ENCODE peak calls at places on chromosome 7, in six cellular contexts. One of them, this sample, is unnamed.

GRCh38 chr7:2225830-2226229 is 6.9 kb downstream of the MAD1L1 start:
- DNase-seq in fibroblast of lung: no peak
- DNase-seq in fibroblast of the aortic adventitia: no peak
- DNase-seq in GM04503: no peak
- DNase-seq in dermis blood vessel endothelial cell: no peak
- DNase-seq in stimulated activated CD4-positive, alpha-beta T cell treated with anti-CD3 and anti-CD28 coated beads, Interleukin-15, amount 100 ng/mL, for 48 hours: no peak
- DNase-seq in this sample: no peak

GRCh38 chr7:143147070-143147469 is 15.2 kb downstream of the PIP start:
- DNase-seq in fibroblast of the aortic adventitia: peak
- DNase-seq in GM04503: no peak
- DNase-seq in stimulated activated CD4-positive, alpha-beta T cell treated with anti-CD3 and anti-CD28 coated beads, Interleukin-15, amount 100 ng/mL, for 48 hours: no peak
- DNase-seq in fibroblast of lung: no peak
- DNase-seq in dermis blood vessel endothelial cell: no peak
- DNase-seq in this sample: no peak

GRCh38 chr7:151940048-151940845 is 16.0 kb upstream of the GALNTL5 start:
- DNase-seq in fibroblast of lung: peak
- DNase-seq in dermis blood vessel endothelial cell: no peak
- DNase-seq in GM04503: peak
- DNase-seq in stimulated activated CD4-positive, alpha-beta T cell treated with anti-CD3 and anti-CD28 coated beads, Interleukin-15, amount 100 ng/mL, for 48 hours: no peak
- DNase-seq in fibroblast of the aortic adventitia: peak
- DNase-seq in this sample: no peak

GRCh38 chr7:143279186-143280098 is 5.3 kb upstream of the TMEM139 start:
- DNase-seq in fibroblast of lung: peak
- DNase-seq in dermis blood vessel endothelial cell: peak
- DNase-seq in fibroblast of the aortic adventitia: peak
- DNase-seq in GM04503: peak
- DNase-seq in stimulated activated CD4-positive, alpha-beta T cell treated with anti-CD3 and anti-CD28 coated beads, Interleukin-15, amount 100 ng/mL, for 48 hours: no peak
- DNase-seq in this sample: no peak

GRCh38 chr7:94060772-94061171 is 56.6 kb upstream of the BET1 start:
- DNase-seq in fibroblast of lung: peak
- DNase-seq in stimulated activated CD4-positive, alpha-beta T cell treated with anti-CD3 and anti-CD28 coated beads, Interleukin-15, amount 100 ng/mL, for 48 hours: no peak
- DNase-seq in GM04503: no peak
- DNase-seq in fibroblast of the aortic adventitia: no peak
- DNase-seq in dermis blood vessel endothelial cell: no peak
- DNase-seq in this sample: no peak

GRCh38 chr7:13091974-13092707 is 404.7 kb downstream of the ARL4A start:
- DNase-seq in fibroblast of the aortic adventitia: peak
- DNase-seq in fibroblast of lung: no peak
- DNase-seq in stimulated activated CD4-positive, alpha-beta T cell treated with anti-CD3 and anti-CD28 coated beads, Interleukin-15, amount 100 ng/mL, for 48 hours: no peak
- DNase-seq in GM04503: no peak
- DNase-seq in dermis blood vessel endothelial cell: no peak
- DNase-seq in this sample: no peak

GRCh38 chr7:123557016-123557630 is 495 bp downstream of the NDUFA5 start:
- DNase-seq in stimulated activated CD4-positive, alpha-beta T cell treated with anti-CD3 and anti-CD28 coated beads, Interleukin-15, amount 100 ng/mL, for 48 hours: no peak
- DNase-seq in dermis blood vessel endothelial cell: peak
- DNase-seq in fibroblast of the aortic adventitia: no peak
- DNase-seq in fibroblast of lung: peak
- DNase-seq in GM04503: peak
- DNase-seq in this sample: no peak

GRCh38 chr7:4712371-4713182 is 30.5 kb downstream of the FOXK1 start:
- DNase-seq in GM04503: no peak
- DNase-seq in fibroblast of lung: peak
- DNase-seq in fibroblast of the aortic adventitia: no peak
- DNase-seq in stimulated activated CD4-positive, alpha-beta T cell treated with anti-CD3 and anti-CD28 coated beads, Interleukin-15, amount 100 ng/mL, for 48 hours: no peak
- DNase-seq in dermis blood vessel endothelial cell: peak
- DNase-seq in this sample: no peak

GRCh38 chr7:111364413-111364812 is 197.9 kb downstream of the IMMP2L start:
- DNase-seq in stimulated activated CD4-positive, alpha-beta T cell treated with anti-CD3 and anti-CD28 coated beads, Interleukin-15, amount 100 ng/mL, for 48 hours: no peak
- DNase-seq in fibroblast of the aortic adventitia: peak
- DNase-seq in dermis blood vessel endothelial cell: no peak
- DNase-seq in GM04503: no peak
- DNase-seq in fibroblast of lung: peak
- DNase-seq in this sample: no peak

GRCh38 chr7:37182011-37182478 is 266.6 kb downstream of the ELMO1 start:
- DNase-seq in GM04503: peak
- DNase-seq in fibroblast of the aortic adventitia: peak
- DNase-seq in dermis blood vessel endothelial cell: peak
- DNase-seq in fibroblast of lung: peak
- DNase-seq in stimulated activated CD4-positive, alpha-beta T cell treated with anti-CD3 and anti-CD28 coated beads, Interleukin-15, amount 100 ng/mL, for 48 hours: peak
- DNase-seq in this sample: peak

GRCh38 chr7:121113288-121113687 is 124.8 kb downstream of the CPED1 start:
- DNase-seq in stimulated activated CD4-positive, alpha-beta T cell treated with anti-CD3 and anti-CD28 coated beads, Interleukin-15, amount 100 ng/mL, for 48 hours: no peak
- DNase-seq in fibroblast of lung: peak
- DNase-seq in GM04503: peak
- DNase-seq in dermis blood vessel endothelial cell: no peak
- DNase-seq in fibroblast of the aortic adventitia: no peak
- DNase-seq in this sample: no peak

GRCh38 chr7:362416-363096 is 72.6 kb downstream of the FOXL3 start:
- DNase-seq in fibroblast of lung: no peak
- DNase-seq in fibroblast of the aortic adventitia: peak
- DNase-seq in dermis blood vessel endothelial cell: peak
- DNase-seq in stimulated activated CD4-positive, alpha-beta T cell treated with anti-CD3 and anti-CD28 coated beads, Interleukin-15, amount 100 ng/mL, for 48 hours: no peak
- DNase-seq in GM04503: no peak
- DNase-seq in this sample: peak

GRCh38 chr7:93036807-93037206 is 81.0 kb downstream of the SAMD9 start:
- DNase-seq in GM04503: no peak
- DNase-seq in dermis blood vessel endothelial cell: no peak
- DNase-seq in fibroblast of lung: no peak
- DNase-seq in fibroblast of the aortic adventitia: no peak
- DNase-seq in stimulated activated CD4-positive, alpha-beta T cell treated with anti-CD3 and anti-CD28 coated beads, Interleukin-15, amount 100 ng/mL, for 48 hours: peak
- DNase-seq in this sample: no peak

GRCh38 chr7:44063547-44063893 is 1.8 kb downstream of the PGAM2 start:
- DNase-seq in fibroblast of the aortic adventitia: no peak
- DNase-seq in fibroblast of lung: no peak
- DNase-seq in GM04503: no peak
- DNase-seq in stimulated activated CD4-positive, alpha-beta T cell treated with anti-CD3 and anti-CD28 coated beads, Interleukin-15, amount 100 ng/mL, for 48 hours: no peak
- DNase-seq in dermis blood vessel endothelial cell: no peak
- DNase-seq in this sample: no peak

GRCh38 chr7:158314394-158314793 is 273.2 kb downstream of the PTPRN2 start:
- DNase-seq in fibroblast of lung: no peak
- DNase-seq in fibroblast of the aortic adventitia: no peak
- DNase-seq in GM04503: no peak
- DNase-seq in stimulated activated CD4-positive, alpha-beta T cell treated with anti-CD3 and anti-CD28 coated beads, Interleukin-15, amount 100 ng/mL, for 48 hours: no peak
- DNase-seq in dermis blood vessel endothelial cell: no peak
- DNase-seq in this sample: no peak

GRCh38 chr7:157661611-157661975 is 324.8 kb downstream of the DNAJB6 start:
- DNase-seq in dermis blood vessel endothelial cell: no peak
- DNase-seq in GM04503: no peak
- DNase-seq in fibroblast of lung: no peak
- DNase-seq in fibroblast of the aortic adventitia: no peak
- DNase-seq in stimulated activated CD4-positive, alpha-beta T cell treated with anti-CD3 and anti-CD28 coated beads, Interleukin-15, amount 100 ng/mL, for 48 hours: no peak
- DNase-seq in this sample: no peak

GRCh38 chr7:256981-257646 is 32.9 kb upstream of the FOXL3 start:
- DNase-seq in fibroblast of lung: no peak
- DNase-seq in dermis blood vessel endothelial cell: no peak
- DNase-seq in stimulated activated CD4-positive, alpha-beta T cell treated with anti-CD3 and anti-CD28 coated beads, Interleukin-15, amount 100 ng/mL, for 48 hours: no peak
- DNase-seq in fibroblast of the aortic adventitia: no peak
- DNase-seq in GM04503: no peak
- DNase-seq in this sample: peak

GRCh38 chr7:97187067-97187466 is 69.6 kb downstream of the SDHAF3 start:
- DNase-seq in GM04503: peak
- DNase-seq in stimulated activated CD4-positive, alpha-beta T cell treated with anti-CD3 and anti-CD28 coated beads, Interleukin-15, amount 100 ng/mL, for 48 hours: no peak
- DNase-seq in fibroblast of the aortic adventitia: peak
- DNase-seq in fibroblast of lung: peak
- DNase-seq in dermis blood vessel endothelial cell: no peak
- DNase-seq in this sample: no peak

GRCh38 chr7:91784469-91784868 is 96.0 kb downstream of the MTERF1 start:
- DNase-seq in stimulated activated CD4-positive, alpha-beta T cell treated with anti-CD3 and anti-CD28 coated beads, Interleukin-15, amount 100 ng/mL, for 48 hours: no peak
- DNase-seq in fibroblast of the aortic adventitia: peak
- DNase-seq in fibroblast of lung: peak
- DNase-seq in GM04503: peak
- DNase-seq in dermis blood vessel endothelial cell: peak
- DNase-seq in this sample: no peak

GRCh38 chr7:66176914-66177313 is 28.2 kb upstream of the TPST1 start:
- DNase-seq in dermis blood vessel endothelial cell: no peak
- DNase-seq in stimulated activated CD4-positive, alpha-beta T cell treated with anti-CD3 and anti-CD28 coated beads, Interleukin-15, amount 100 ng/mL, for 48 hours: no peak
- DNase-seq in fibroblast of lung: no peak
- DNase-seq in GM04503: no peak
- DNase-seq in fibroblast of the aortic adventitia: peak
- DNase-seq in this sample: no peak

GRCh38 chr7:151867912-151868804 is 8.8 kb downstream of the PRKAG2 start:
- DNase-seq in GM04503: no peak
- DNase-seq in dermis blood vessel endothelial cell: no peak
- DNase-seq in stimulated activated CD4-positive, alpha-beta T cell treated with anti-CD3 and anti-CD28 coated beads, Interleukin-15, amount 100 ng/mL, for 48 hours: no peak
- DNase-seq in fibroblast of lung: no peak
- DNase-seq in fibroblast of the aortic adventitia: no peak
- DNase-seq in this sample: peak

GRCh38 chr7:91918356-91918755 is 22.3 kb upstream of the AKAP9 start:
- DNase-seq in stimulated activated CD4-positive, alpha-beta T cell treated with anti-CD3 and anti-CD28 coated beads, Interleukin-15, amount 100 ng/mL, for 48 hours: no peak
- DNase-seq in fibroblast of the aortic adventitia: no peak
- DNase-seq in dermis blood vessel endothelial cell: no peak
- DNase-seq in GM04503: no peak
- DNase-seq in fibroblast of lung: no peak
- DNase-seq in this sample: no peak

GRCh38 chr7:151146761-151147160 is 20.7 kb downstream of the GBX1 start:
- DNase-seq in fibroblast of the aortic adventitia: no peak
- DNase-seq in dermis blood vessel endothelial cell: no peak
- DNase-seq in GM04503: no peak
- DNase-seq in fibroblast of lung: no peak
- DNase-seq in stimulated activated CD4-positive, alpha-beta T cell treated with anti-CD3 and anti-CD28 coated beads, Interleukin-15, amount 100 ng/mL, for 48 hours: no peak
- DNase-seq in this sample: no peak

GRCh38 chr7:134829381-134829986 is 50.0 kb downstream of the CALD1 start:
- DNase-seq in GM04503: no peak
- DNase-seq in stimulated activated CD4-positive, alpha-beta T cell treated with anti-CD3 and anti-CD28 coated beads, Interleukin-15, amount 100 ng/mL, for 48 hours: no peak
- DNase-seq in dermis blood vessel endothelial cell: no peak
- DNase-seq in fibroblast of the aortic adventitia: no peak
- DNase-seq in fibroblast of lung: peak
- DNase-seq in this sample: no peak

GRCh38 chr7:106772655-106773108 is 92.4 kb upstream of the PIK3CG start:
- DNase-seq in GM04503: no peak
- DNase-seq in dermis blood vessel endothelial cell: peak
- DNase-seq in fibroblast of the aortic adventitia: peak
- DNase-seq in fibroblast of lung: peak
- DNase-seq in stimulated activated CD4-positive, alpha-beta T cell treated with anti-CD3 and anti-CD28 coated beads, Interleukin-15, amount 100 ng/mL, for 48 hours: no peak
- DNase-seq in this sample: no peak

GRCh38 chr7:154096-154835 is 38.1 kb upstream of the FAM20C start:
- DNase-seq in fibroblast of lung: no peak
- DNase-seq in dermis blood vessel endothelial cell: no peak
- DNase-seq in fibroblast of the aortic adventitia: no peak
- DNase-seq in stimulated activated CD4-positive, alpha-beta T cell treated with anti-CD3 and anti-CD28 coated beads, Interleukin-15, amount 100 ng/mL, for 48 hours: no peak
- DNase-seq in GM04503: no peak
- DNase-seq in this sample: peak

GRCh38 chr7:157318015-157318706 is 18.6 kb upstream of the DNAJB6 start:
- DNase-seq in fibroblast of lung: peak
- DNase-seq in fibroblast of the aortic adventitia: peak
- DNase-seq in GM04503: no peak
- DNase-seq in stimulated activated CD4-positive, alpha-beta T cell treated with anti-CD3 and anti-CD28 coated beads, Interleukin-15, amount 100 ng/mL, for 48 hours: peak
- DNase-seq in dermis blood vessel endothelial cell: peak
- DNase-seq in this sample: no peak

GRCh38 chr7:27187702-27188665 is 3.0 kb upstream of the HOXA11 start:
- DNase-seq in fibroblast of lung: no peak
- DNase-seq in fibroblast of the aortic adventitia: no peak
- DNase-seq in dermis blood vessel endothelial cell: no peak
- DNase-seq in stimulated activated CD4-positive, alpha-beta T cell treated with anti-CD3 and anti-CD28 coated beads, Interleukin-15, amount 100 ng/mL, for 48 hours: no peak
- DNase-seq in GM04503: no peak
- DNase-seq in this sample: no peak

GRCh38 chr7:127769696-127770400 is 117.9 kb downstream of the SND1 start:
- DNase-seq in fibroblast of lung: peak
- DNase-seq in GM04503: no peak
- DNase-seq in dermis blood vessel endothelial cell: peak
- DNase-seq in stimulated activated CD4-positive, alpha-beta T cell treated with anti-CD3 and anti-CD28 coated beads, Interleukin-15, amount 100 ng/mL, for 48 hours: no peak
- DNase-seq in fibroblast of the aortic adventitia: peak
- DNase-seq in this sample: no peak

GRCh38 chr7:36153571-36154097 is 580 bp downstream of the EEPD1 start:
- DNase-seq in fibroblast of the aortic adventitia: no peak
- DNase-seq in stimulated activated CD4-positive, alpha-beta T cell treated with anti-CD3 and anti-CD28 coated beads, Interleukin-15, amount 100 ng/mL, for 48 hours: no peak
- DNase-seq in fibroblast of lung: no peak
- DNase-seq in GM04503: no peak
- DNase-seq in dermis blood vessel endothelial cell: peak
- DNase-seq in this sample: no peak

GRCh38 chr7:36280840-36281812 is 108.5 kb upstream of the ANLN start:
- DNase-seq in GM04503: no peak
- DNase-seq in fibroblast of lung: peak
- DNase-seq in dermis blood vessel endothelial cell: peak
- DNase-seq in stimulated activated CD4-positive, alpha-beta T cell treated with anti-CD3 and anti-CD28 coated beads, Interleukin-15, amount 100 ng/mL, for 48 hours: no peak
- DNase-seq in fibroblast of the aortic adventitia: peak
- DNase-seq in this sample: peak

GRCh38 chr7:44348300-44348699 is 22.9 kb upstream of the CAMK2B start:
- DNase-seq in fibroblast of the aortic adventitia: peak
- DNase-seq in stimulated activated CD4-positive, alpha-beta T cell treated with anti-CD3 and anti-CD28 coated beads, Interleukin-15, amount 100 ng/mL, for 48 hours: no peak
- DNase-seq in fibroblast of lung: no peak
- DNase-seq in GM04503: no peak
- DNase-seq in dermis blood vessel endothelial cell: peak
- DNase-seq in this sample: no peak

GRCh38 chr7:78587443-78588044 is 789.0 kb downstream of the PHTF2 start:
- DNase-seq in GM04503: no peak
- DNase-seq in fibroblast of lung: no peak
- DNase-seq in fibroblast of the aortic adventitia: peak
- DNase-seq in dermis blood vessel endothelial cell: no peak
- DNase-seq in stimulated activated CD4-positive, alpha-beta T cell treated with anti-CD3 and anti-CD28 coated beads, Interleukin-15, amount 100 ng/mL, for 48 hours: no peak
- DNase-seq in this sample: no peak

GRCh38 chr7:102169651-102170416 is 116.8 kb upstream of the SH2B2 start:
- DNase-seq in dermis blood vessel endothelial cell: peak
- DNase-seq in GM04503: no peak
- DNase-seq in stimulated activated CD4-positive, alpha-beta T cell treated with anti-CD3 and anti-CD28 coated beads, Interleukin-15, amount 100 ng/mL, for 48 hours: no peak
- DNase-seq in fibroblast of lung: peak
- DNase-seq in fibroblast of the aortic adventitia: no peak
- DNase-seq in this sample: no peak

GRCh38 chr7:140390466-140391190 is 7.7 kb downstream of the SLC37A3 start:
- DNase-seq in dermis blood vessel endothelial cell: no peak
- DNase-seq in stimulated activated CD4-positive, alpha-beta T cell treated with anti-CD3 and anti-CD28 coated beads, Interleukin-15, amount 100 ng/mL, for 48 hours: no peak
- DNase-seq in fibroblast of lung: peak
- DNase-seq in fibroblast of the aortic adventitia: peak
- DNase-seq in GM04503: no peak
- DNase-seq in this sample: no peak

GRCh38 chr7:123115331-123115730 is 84.4 kb downstream of the SLC13A1 start:
- DNase-seq in dermis blood vessel endothelial cell: no peak
- DNase-seq in fibroblast of lung: no peak
- DNase-seq in GM04503: no peak
- DNase-seq in stimulated activated CD4-positive, alpha-beta T cell treated with anti-CD3 and anti-CD28 coated beads, Interleukin-15, amount 100 ng/mL, for 48 hours: no peak
- DNase-seq in fibroblast of the aortic adventitia: no peak
- DNase-seq in this sample: no peak

This sample was measured in mucosa of descending colon.